ENCODE peak calls at places on chromosome 19, in nine cellular contexts. C is fibroblast of lung; U is stimulated activated naive CD4-positive, alpha-beta T cell; S is Kasumi-1; R is CD4-positive, alpha-beta T cell; V is HT1080; O is thoracic aorta; P is caudate nucleus; I is cardiac muscle cell. F is an unnamed sample.

GRCh38 chr19:8335343-8336071 is 7.6 kb downstream of the KANK3 start:
- DNase-seq in I (no peak), V (no peak), P (no peak), C (no peak), U (no peak), O (no peak), S (no peak), R (no peak), F (no peak)

GRCh38 chr19:4191044-4191443 is 8.6 kb downstream of the ANKRD24 start:
- DNase-seq in I (no peak), R (no peak), O (no peak), S (no peak), C (no peak), V (no peak), P (no peak), U (no peak), F (no peak)

GRCh38 chr19:58477130-58477529 is 978 bp downstream of the ZNF446 start:
- DNase-seq in I (no peak), P (no peak), C (no peak), U (no peak), O (no peak), R (no peak), S (no peak), V (no peak), F (no peak)

GRCh38 chr19:42279902-42280760 is 11.1 kb downstream of the CIC start:
- DNase-seq in S (peak), O (peak), I (peak), U (peak), C (peak), V (peak), P (peak), R (peak), F (peak)

GRCh38 chr19:38649305-38650179 is 2.1 kb downstream of the ACTN4 start:
- DNase-seq in V (peak), R (no peak), I (no peak), U (no peak), S (no peak), C (no peak), O (no peak), P (peak), F (no peak)

GRCh38 chr19:38730731-38731589 is 13.3 kb downstream of the CAPN12 start:
- DNase-seq in V (no peak), C (no peak), U (no peak), P (no peak), I (no peak), O (no peak), S (no peak), R (no peak), F (no peak)

GRCh38 chr19:19096641-19097627 is 33.1 kb downstream of the SLC25A42 start:
- DNase-seq in V (no peak), I (no peak), O (no peak), U (no peak), R (no peak), C (no peak), P (no peak), S (no peak), F (no peak)

GRCh38 chr19:24062222-24062621 is 24.8 kb upstream of the ZNF254 start:
- DNase-seq in I (no peak), U (no peak), V (peak), S (no peak), P (no peak), O (no peak), C (no peak), R (no peak), F (no peak)

GRCh38 chr19:42436006-42436405 is 6.7 kb downstream of the CXCL17 start:
- DNase-seq in V (no peak), I (peak), O (no peak), S (no peak), C (peak), R (no peak), P (no peak), U (no peak), F (no peak)

GRCh38 chr19:46714523-46715106 is 2.3 kb downstream of the PRKD2 start:
- DNase-seq in V (no peak), I (no peak), U (no peak), C (no peak), O (no peak), P (no peak), R (no peak), S (peak), F (no peak)

GRCh38 chr19:12737666-12738351 is 512 bp downstream of the GET3 start:
- DNase-seq in O (no peak), C (no peak), V (no peak), R (no peak), I (no peak), P (no peak), U (no peak), S (no peak), F (no peak)

GRCh38 chr19:21848706-21849105 is 12.7 kb upstream of the ZNF43 start:
- DNase-seq in O (no peak), S (no peak), V (peak), R (no peak), U (no peak), I (peak), P (no peak), C (peak), F (no peak)

GRCh38 chr19:45406165-45406956 is at the start of gene POLR1G:
- DNase-seq in S (peak), I (peak), P (peak), C (peak), V (peak), R (peak), O (no peak), U (peak), F (peak)

GRCh38 chr19:11338164-11338563 is 1.3 kb downstream of the RAB3D start:
- DNase-seq in P (no peak), O (no peak), S (no peak), I (no peak), R (no peak), U (no peak), C (no peak), V (no peak), F (no peak)

GRCh38 chr19:1579222-1579621 is 11.1 kb upstream of the MEX3D start:
- DNase-seq in P (no peak), U (no peak), V (no peak), O (no peak), S (no peak), I (no peak), C (no peak), R (no peak), F (no peak)

GRCh38 chr19:27759896-27760295 is 1453.1 kb downstream of the UQCRFS1 start:
- DNase-seq in U (no peak), V (no peak), O (no peak), I (no peak), S (no peak), R (no peak), P (no peak), C (no peak), F (no peak)

GRCh38 chr19:42422092-42422575 is 5.1 kb downstream of the LIPE start:
- DNase-seq in P (no peak), C (no peak), I (no peak), S (no peak), U (no peak), O (no peak), V (no peak), R (no peak), F (no peak)

GRCh38 chr19:19329199-19329598 is 8.6 kb downstream of the MAU2 start:
- DNase-seq in U (no peak), R (no peak), V (no peak), C (no peak), I (no peak), P (no peak), S (peak), O (no peak), F (no peak)

GRCh38 chr19:48780684-48781391 is 25.5 kb downstream of the FGF21 start:
- DNase-seq in V (peak), U (no peak), P (no peak), C (peak), I (peak), S (no peak), O (no peak), R (no peak), F (no peak)

GRCh38 chr19:33441277-33441699 is 67.8 kb downstream of the CEBPG start:
- DNase-seq in P (no peak), S (no peak), V (no peak), U (no peak), C (no peak), I (no peak), R (no peak), O (no peak), F (no peak)

GRCh38 chr19:48537541-48537940 is 14.4 kb upstream of the SULT2B1 start:
- DNase-seq in R (no peak), S (no peak), P (no peak), U (no peak), C (no peak), O (no peak), V (no peak), I (no peak), F (no peak)

GRCh38 chr19:34180273-34180672 is 8.0 kb downstream of the LSM14A start:
- DNase-seq in V (no peak), R (no peak), U (no peak), S (peak), C (no peak), P (no peak), O (no peak), I (no peak), F (no peak)

GRCh38 chr19:756232-756631 is 5.3 kb downstream of the MISP start:
- DNase-seq in V (peak), I (peak), R (no peak), S (no peak), O (no peak), U (no peak), C (peak), P (no peak), F (no peak)

GRCh38 chr19:38032951-38033350 is 125.9 kb downstream of the SIPA1L3 start:
- DNase-seq in C (peak), I (peak), V (no peak), R (no peak), O (no peak), U (no peak), P (no peak), S (no peak), F (no peak)

GRCh38 chr19:28727133-28727834 is 485.7 kb downstream of the UQCRFS1 start:
- DNase-seq in P (no peak), S (no peak), V (peak), O (no peak), R (no peak), C (peak), U (no peak), I (peak), F (peak)

GRCh38 chr19:27833031-27833430 is 1379.9 kb downstream of the UQCRFS1 start:
- DNase-seq in C (no peak), V (no peak), U (no peak), P (no peak), S (no peak), I (no peak), R (no peak), O (no peak), F (no peak)

GRCh38 chr19:29120471-29120870 is 92.5 kb downstream of the UQCRFS1 start:
- DNase-seq in O (no peak), S (no peak), R (no peak), C (no peak), U (no peak), V (no peak), I (no peak), P (no peak), F (no peak)

GRCh38 chr19:12202250-12202649 is 39.4 kb downstream of the ZNF136 start:
- DNase-seq in S (no peak), R (peak), C (no peak), I (peak), U (peak), V (no peak), O (no peak), P (no peak), F (peak)

GRCh38 chr19:46341937-46342336 is 5.0 kb upstream of the PPP5C start:
- DNase-seq in P (no peak), S (no peak), C (no peak), I (no peak), U (no peak), R (no peak), O (no peak), V (no peak), F (no peak)

GRCh38 chr19:18743281-18743825 is 47.8 kb downstream of the COMP start:
- DNase-seq in U (no peak), I (peak), R (no peak), S (no peak), C (peak), V (no peak), P (no peak), O (no peak), F (no peak)

GRCh38 chr19:39746836-39747529 is 9.2 kb upstream of the CLC start:
- DNase-seq in V (no peak), C (no peak), I (no peak), S (no peak), U (no peak), R (no peak), O (no peak), P (no peak), F (no peak)

F was measured in T-helper 9 cell.